ENCODE peak calls at places on chromosomes 1 and 21, in five cellular contexts. H is D721Med, S is H9, D is hepatocyte, V is Caco-2. A is an unnamed sample.
A peak's percentile ranks its signal among the peaks of the same experiment; 100 is the strongest.

GRCh38 chr1:42957229-42957879 is 1.3 kb downstream of the SLC2A1 start:
- DNase-seq in V (no peak), S (no peak), H (no peak), D (no peak), A (no peak)

GRCh38 chr1:103177146-103177850 is 69.0 kb upstream of the COL11A1 start:
- DNase-seq in H (no peak), D (no peak), V (no peak), S (no peak), A (no peak)

GRCh38 chr1:4659247-4659646 is 4.8 kb downstream of the AJAP1 start:
- DNase-seq in H (no peak), D (no peak), S (no peak), V (no peak), A (no peak)

GRCh38 chr1:46174448-46175231 is at the start of gene TSPAN1:
- DNase-seq in H (peak; percentile 5), D (peak; percentile 68), V (no peak), S (no peak), A (peak; percentile 40)

GRCh38 chr1:32733573-32734321 is 31.2 kb upstream of the SYNC start:
- DNase-seq in D (no peak), S (no peak), V (no peak), H (no peak), A (peak; percentile 60)

GRCh38 chr1:43754892-43755291 is 47.6 kb downstream of the ST3GAL3 start:
- DNase-seq in V (no peak), H (no peak), D (no peak), S (no peak), A (no peak)

GRCh38 chr1:186497651-186498050 is 36.7 kb upstream of the PDC start:
- DNase-seq in D (no peak), V (no peak), H (no peak), S (no peak), A (no peak)

GRCh38 chr1:154441241-154441888 is 36.2 kb downstream of the IL6R start:
- DNase-seq in S (no peak), H (no peak), D (no peak), V (no peak), A (no peak)

GRCh38 chr21:34003428-34003827 is 70.0 kb upstream of the MRPS6 start:
- DNase-seq in D (no peak), S (no peak), H (no peak), V (no peak), A (no peak)

GRCh38 chr21:40846566-40847411 is at the start of gene DSCAM:
- DNase-seq in H (no peak), D (peak; percentile 42), S (peak; percentile 63), V (no peak), A (no peak)

GRCh38 chr1:152621993-152622392 is 910 bp downstream of the LCE3A start:
- DNase-seq in H (no peak), D (no peak), S (no peak), V (no peak), A (no peak)

GRCh38 chr1:152622803-152623202 is at the start of gene LCE3A:
- DNase-seq in V (no peak), H (no peak), D (no peak), S (no peak), A (no peak)

GRCh38 chr1:152626688-152627087 is 3.8 kb upstream of the LCE3A start:
- DNase-seq in V (no peak), H (no peak), S (no peak), D (no peak), A (no peak)

GRCh38 chr1:152623203-152623844 is 421 bp upstream of the LCE3A start:
- DNase-seq in D (no peak), H (no peak), S (no peak), V (no peak), A (peak; percentile 23)
- TF ChIP-seq CTCF in D (no peak), H (no peak), S (no peak), V (no peak), A (no peak)

DNA sequence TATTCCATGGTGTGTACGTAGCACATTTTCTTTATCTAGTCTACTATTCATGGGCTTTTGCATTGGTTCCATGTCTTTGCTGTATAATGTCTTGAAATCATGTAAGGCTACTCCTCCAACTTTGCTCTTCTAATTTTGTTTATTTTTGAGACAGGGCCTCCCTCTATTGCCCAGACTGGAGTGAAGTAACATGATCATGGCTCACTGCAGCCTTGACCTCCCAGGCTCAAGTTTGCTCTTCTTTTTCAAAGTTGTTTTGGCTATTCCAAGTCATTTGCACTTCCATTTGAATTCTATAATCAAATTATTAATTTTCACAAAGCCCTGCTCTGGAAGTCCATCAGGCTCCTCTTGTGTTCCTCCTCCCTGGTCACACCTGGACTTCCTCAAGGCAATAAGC is 90.2 kb upstream of the SGIP1 start:
- DNase-seq in V (no peak), S (no peak), H (no peak), D (no peak), A (no peak)
- TF ChIP-seq CTCF in V (no peak), S (no peak), H (no peak), D (no peak), A (no peak)

GRCh38 chr1:89884718-89885596 is 64.1 kb downstream of the LRRC8D start:
- DNase-seq in S (no peak), V (no peak), D (no peak), H (no peak), A (no peak)
- TF ChIP-seq CTCF in S (no peak), V (no peak), D (no peak), H (no peak), A (no peak)

GRCh38 chr1:100671604-100672003 is 47.9 kb upstream of the VCAM1 start:
- DNase-seq in H (no peak), D (no peak), S (no peak), V (no peak), A (no peak)
- TF ChIP-seq CTCF in H (no peak), D (no peak), S (no peak), V (no peak), A (no peak)

GRCh38 chr21:41883582-41883981 is 4.4 kb upstream of the PRDM15 start:
- DNase-seq in V (no peak), D (no peak), S (no peak), H (no peak), A (no peak)
- TF ChIP-seq CTCF in V (no peak), D (no peak), S (no peak), H (no peak), A (no peak)

GRCh38 chr1:172719694-172720138 is 60.8 kb downstream of the FASLG start:
- DNase-seq in H (peak; percentile 25), V (no peak), S (no peak), D (peak; percentile 58), A (no peak)
- TF ChIP-seq CTCF in H (peak; percentile 85), V (peak; percentile 74), S (peak; percentile 83), D (peak; percentile 72), A (peak; percentile 68)

GRCh38 chr1:63624911-63625310 is 31.7 kb downstream of the PGM1 start:
- DNase-seq in V (no peak), S (no peak), H (no peak), D (no peak), A (no peak)
- TF ChIP-seq CTCF in V (no peak), S (peak; percentile 14), H (no peak), D (no peak), A (no peak)

GRCh38 chr1:23667411-23667810 is 24.2 kb upstream of the RPL11 start:
- DNase-seq in D (no peak), S (no peak), H (no peak), V (no peak), A (no peak)

GRCh38 chr1:23661887-23662286 is 29.7 kb upstream of the RPL11 start:
- DNase-seq in S (no peak), D (no peak), H (no peak), V (no peak), A (no peak)

GRCh38 chr1:23660671-23661070 is 30.9 kb upstream of the RPL11 start:
- DNase-seq in V (no peak), H (no peak), S (no peak), D (no peak), A (no peak)

GRCh38 chr1:23670709-23671108 is 20.9 kb upstream of the RPL11 start:
- DNase-seq in V (no peak), D (no peak), S (no peak), H (no peak), A (no peak)

GRCh38 chr1:23664837-23665795 is 26.5 kb upstream of the RPL11 start:
- DNase-seq in S (no peak), H (no peak), D (no peak), V (no peak), A (no peak)
- TF ChIP-seq CTCF in S (peak; percentile 74), H (peak; percentile 41), D (no peak), V (no peak), A (no peak)

GRCh38 chr1:207672525-207673130 is 27.7 kb downstream of the CR1L start:
- DNase-seq in D (peak; percentile 69), S (peak; percentile 52), H (no peak), V (no peak), A (no peak)
- TF ChIP-seq CTCF in D (peak; percentile 57), S (peak; percentile 91), H (peak; percentile 63), V (peak; percentile 43), A (no peak)

DNA sequence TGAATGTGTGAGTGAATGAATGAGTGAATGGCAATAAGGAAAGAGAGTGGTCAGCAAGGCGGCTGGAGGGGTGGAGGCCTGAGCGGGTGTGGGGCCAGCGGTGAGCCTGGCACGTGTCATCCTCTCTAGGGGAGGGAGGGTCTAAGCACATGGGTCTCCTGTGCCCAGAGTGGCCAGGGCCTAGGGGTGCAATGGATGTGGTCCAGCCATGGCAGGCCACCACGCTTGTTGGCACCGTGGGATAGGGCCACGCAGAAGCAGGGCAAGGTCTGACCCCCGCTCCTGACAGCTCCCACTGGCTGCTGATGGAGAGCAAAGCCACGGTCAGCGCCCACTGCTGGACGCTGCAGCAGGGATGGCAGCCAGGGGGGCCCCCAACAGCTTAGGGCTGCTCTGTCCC is 19.5 kb upstream of the SPSB1 start:
- DNase-seq in S (no peak), D (no peak), H (no peak), V (no peak), A (no peak)
- TF ChIP-seq CTCF in S (peak; percentile 25), D (no peak), H (no peak), V (no peak), A (no peak)

A was measured in heart left ventricle.